ENCODE peak calls at places on chromosome 13, in nine cellular contexts. S is AG10803, N is tibial nerve, Q is heart right ventricle, W is epithelial cell of esophagus, X is left lung, T is nephron progenitor cell, G is HFFc6, V is ovary. K is an unnamed sample.
A peak's percentile ranks its signal among the peaks of the same experiment; 100 is the strongest.

GRCh38 chr13:35857769-35858168 is 273.4 kb downstream of the DCLK1 start:
- DNase-seq in S (peak; percentile 71), N (no peak), Q (no peak), W (no peak), X (no peak), T (no peak), G (no peak), V (no peak), K (no peak)

GRCh38 chr13:41284512-41285288 is 21.3 kb upstream of the MTRF1 start:
- DNase-seq in S (peak; percentile 85), N (no peak), Q (no peak), W (peak; percentile 97), X (no peak), T (no peak), G (peak; percentile 97), V (no peak), K (no peak)

GRCh38 chr13:50286376-50286775 is 271.1 kb downstream of the KCNRG start:
- DNase-seq in S (no peak), N (no peak), Q (no peak), W (no peak), X (no peak), T (no peak), G (no peak), V (no peak), K (no peak)

GRCh38 chr13:106533940-106534843 is 1.3 kb downstream of the EFNB2 start:
- DNase-seq in S (peak; percentile 62), N (no peak), Q (peak; percentile 53), W (peak; percentile 60), X (peak; percentile 50), T (peak; percentile 52), G (peak; percentile 28), V (peak; percentile 28), K (no peak)

GRCh38 chr13:90500569-90500968 is 846.9 kb upstream of the MIR17HG start:
- DNase-seq in S (no peak), N (no peak), Q (no peak), W (no peak), X (no peak), T (no peak), G (no peak), V (no peak), K (no peak)

GRCh38 chr13:32195713-32196112 is 119.5 kb downstream of the ZAR1L start:
- DNase-seq in S (no peak), N (no peak), Q (no peak), W (no peak), X (no peak), T (no peak), G (no peak), V (no peak), K (no peak)

GRCh38 chr13:67416047-67416925 is 186.2 kb upstream of the PCDH9 start:
- DNase-seq in S (peak; percentile 1), N (no peak), Q (no peak), W (peak; percentile 50), X (no peak), T (peak; percentile 65), G (no peak), V (no peak), K (peak; percentile 30)

GRCh38 chr13:105410602-105411001 is 1124.9 kb downstream of the EFNB2 start:
- DNase-seq in S (peak; percentile 52), N (peak; percentile 46), Q (peak; percentile 62), W (peak; percentile 66), X (peak; percentile 50), T (peak; percentile 61), G (no peak), V (no peak), K (peak; percentile 11)

GRCh38 chr13:101144808-101145419 is 271.4 kb downstream of the NALCN start:
- DNase-seq in S (peak; percentile 62), N (no peak), Q (no peak), W (peak; percentile 71), X (no peak), T (peak; percentile 27), G (peak; percentile 41), V (no peak), K (no peak)

DNA sequence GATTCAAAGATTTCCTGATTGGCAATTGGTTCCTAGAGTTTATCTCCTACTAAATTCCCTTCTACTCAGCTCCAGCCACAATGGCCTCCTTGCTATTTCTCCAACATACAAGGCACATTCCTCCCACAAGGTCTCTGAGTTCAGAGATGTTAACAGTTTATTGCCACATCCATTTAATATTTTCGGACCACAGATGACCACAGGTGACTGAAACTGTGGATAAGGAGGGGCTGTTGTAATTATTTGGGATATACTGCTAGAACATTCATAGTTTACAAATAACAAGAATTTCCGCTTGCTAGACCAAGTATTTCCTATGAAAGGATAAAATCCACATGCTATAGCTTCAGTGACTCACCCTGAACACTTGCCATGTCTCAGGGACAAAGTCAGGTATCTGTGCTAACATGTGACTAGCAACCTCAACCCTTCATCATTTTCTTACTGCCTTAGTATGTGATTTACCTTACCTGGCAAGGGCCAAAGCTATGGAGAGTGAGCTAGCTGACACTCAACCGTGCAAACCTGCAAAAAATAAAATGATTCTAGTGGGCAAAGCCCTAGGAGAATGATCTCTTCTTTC is 117.7 kb downstream of the TBC1D4 start:
- DNase-seq in S (no peak), N (no peak), Q (no peak), W (peak; percentile 84), X (no peak), T (no peak), G (no peak), V (no peak), K (no peak)
- TF ChIP-seq CTCF in S (no peak), N (no peak), Q (no peak), W (peak; percentile 18), X (no peak), T (no peak), G (no peak), V (no peak), K (no peak)

DNA sequence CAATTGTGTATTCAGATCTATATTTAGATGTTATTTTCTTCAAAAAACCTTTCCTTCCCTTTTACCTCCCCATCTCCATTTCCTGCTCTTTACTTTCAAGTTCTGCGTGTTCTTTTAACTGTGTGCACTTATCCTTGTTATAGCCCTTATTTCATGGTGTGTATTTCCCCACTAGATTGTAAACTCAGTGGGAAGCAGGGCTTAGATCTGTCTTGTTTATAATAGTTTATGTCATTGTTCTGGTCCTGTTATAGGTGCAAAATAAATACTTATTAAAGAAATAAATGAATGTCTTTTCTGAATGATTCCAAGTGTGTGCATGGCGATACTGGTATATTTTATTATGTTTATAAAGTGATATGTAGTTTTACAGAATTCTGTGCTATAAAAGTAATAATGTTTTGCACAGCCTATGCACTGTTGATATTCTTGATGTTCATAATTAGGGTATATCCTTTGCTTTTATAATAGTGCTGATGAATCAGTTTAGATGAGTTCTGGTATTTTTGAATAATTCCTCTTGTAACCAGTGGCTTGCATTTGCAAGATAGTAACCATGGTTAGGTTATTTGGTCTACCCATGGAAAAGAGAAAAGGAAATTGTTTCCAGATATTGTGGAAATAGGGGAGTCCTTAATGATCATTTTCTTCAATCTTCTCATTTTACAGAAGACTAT is 12.1 kb downstream of the NDFIP2 start:
- DNase-seq in S (no peak), N (no peak), Q (no peak), W (no peak), X (no peak), T (no peak), G (no peak), V (no peak), K (no peak)
- TF ChIP-seq CTCF in S (no peak), N (no peak), Q (no peak), W (no peak), X (no peak), T (no peak), G (no peak), V (no peak), K (no peak)

GRCh38 chr13:44920013-44920412 is 69.3 kb downstream of the NUFIP1 start:
- DNase-seq in S (no peak), N (no peak), Q (no peak), W (no peak), X (no peak), T (no peak), G (no peak), V (no peak), K (no peak)
- TF ChIP-seq CTCF in S (no peak), N (no peak), Q (no peak), W (no peak), X (no peak), T (no peak), G (no peak), V (no peak), K (no peak)

GRCh38 chr13:113657851-113658741 is at the start of gene ATP4B:
- DNase-seq in S (no peak), N (peak; percentile 7), Q (no peak), W (no peak), X (peak; percentile 19), T (no peak), G (no peak), V (peak; percentile 6), K (no peak)
- TF ChIP-seq CTCF in S (no peak), N (no peak), Q (no peak), W (no peak), X (no peak), T (no peak), G (no peak), V (no peak), K (no peak)

GRCh38 chr13:98397221-98397620 is 179.7 kb downstream of the STK24 start:
- DNase-seq in S (no peak), N (no peak), Q (no peak), W (peak; percentile 10), X (no peak), T (no peak), G (no peak), V (no peak), K (no peak)
- TF ChIP-seq CTCF in S (peak; percentile 54), N (peak; percentile 22), Q (peak; percentile 22), W (peak; percentile 45), X (no peak), T (no peak), G (no peak), V (peak; percentile 35), K (no peak)

GRCh38 chr13:98542568-98543379 is 34.1 kb downstream of the STK24 start:
- DNase-seq in S (no peak), N (no peak), Q (no peak), W (no peak), X (no peak), T (no peak), G (no peak), V (no peak), K (no peak)

GRCh38 chr13:98540476-98540875 is 36.4 kb downstream of the STK24 start:
- DNase-seq in S (no peak), N (no peak), Q (no peak), W (no peak), X (no peak), T (no peak), G (peak; percentile 29), V (no peak), K (no peak)

GRCh38 chr13:98543380-98544104 is 33.4 kb downstream of the STK24 start:
- DNase-seq in S (no peak), N (no peak), Q (no peak), W (no peak), X (no peak), T (no peak), G (no peak), V (no peak), K (no peak)

GRCh38 chr13:98541211-98541610 is 35.7 kb downstream of the STK24 start:
- DNase-seq in S (peak; percentile 61), N (no peak), Q (no peak), W (no peak), X (no peak), T (no peak), G (no peak), V (no peak), K (no peak)

DNA sequence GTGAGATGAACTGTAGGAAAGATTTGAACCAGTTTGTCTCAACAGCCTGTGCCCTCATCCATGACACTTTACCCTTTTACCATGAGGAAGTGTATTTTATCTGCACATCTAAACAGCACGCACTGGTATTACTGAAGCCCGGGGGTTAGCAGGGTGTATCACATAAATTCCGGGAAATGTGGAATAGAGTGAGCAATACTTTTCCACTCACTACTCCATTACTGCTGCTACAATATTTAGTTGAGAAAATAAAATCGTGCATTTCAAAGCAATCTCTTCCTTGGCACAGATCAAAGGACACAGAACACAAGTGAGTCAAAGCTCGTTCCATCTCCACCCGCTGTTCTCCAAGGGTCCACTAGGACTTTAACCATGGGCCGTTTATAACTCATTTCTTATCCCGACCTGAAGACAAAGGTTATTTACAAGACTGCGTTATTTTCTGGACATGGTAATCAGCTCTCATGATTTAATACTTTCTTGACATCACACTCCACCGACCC is 35.2 kb downstream of the STK24 start:
- DNase-seq in S (no peak), N (no peak), Q (no peak), W (no peak), X (no peak), T (no peak), G (peak; percentile 40), V (no peak), K (no peak)
- TF ChIP-seq CTCF in S (peak; percentile 25), N (no peak), Q (no peak), W (no peak), X (no peak), T (no peak), G (peak; percentile 57), V (no peak), K (no peak)

K was measured in progenitor cell of endocrine pancreas.